ENCODE peak calls at places on chromosome 19, in six cellular contexts. One of them, this sample, is unnamed.

GRCh38 chr19:1904385-1905070 is 671 bp upstream of the ADAT3 start:
- DNase-seq in K562: no peak
- DNase-seq in GM12878: peak
- DNase-seq in H1: peak
- DNase-seq in GM12891: no peak
- DNase-seq in HepG2: no peak
- DNase-seq in this sample: peak

GRCh38 chr19:2973229-2973628 is 4.1 kb upstream of the TLE6 start:
- DNase-seq in HepG2: no peak
- DNase-seq in GM12878: no peak
- DNase-seq in H1: no peak
- DNase-seq in GM12891: no peak
- DNase-seq in K562: no peak
- DNase-seq in this sample: no peak

GRCh38 chr19:5773276-5773675 is 11.3 kb downstream of the PRR22 start:
- DNase-seq in GM12878: no peak
- DNase-seq in H1: no peak
- DNase-seq in HepG2: no peak
- DNase-seq in GM12891: no peak
- DNase-seq in K562: no peak
- DNase-seq in this sample: no peak

GRCh38 chr19:42323473-42323851 is 2.0 kb upstream of the MEGF8 start:
- DNase-seq in H1: peak
- DNase-seq in GM12878: no peak
- DNase-seq in HepG2: no peak
- DNase-seq in K562: no peak
- DNase-seq in GM12891: no peak
- DNase-seq in this sample: no peak

GRCh38 chr19:993831-994393 is 6.3 kb upstream of the GRIN3B start:
- DNase-seq in GM12891: no peak
- DNase-seq in GM12878: no peak
- DNase-seq in HepG2: no peak
- DNase-seq in H1: no peak
- DNase-seq in K562: no peak
- DNase-seq in this sample: no peak

GRCh38 chr19:54959840-54960239 is 6.3 kb upstream of the NLRP2 start:
- DNase-seq in HepG2: no peak
- DNase-seq in K562: peak
- DNase-seq in GM12891: peak
- DNase-seq in GM12878: no peak
- DNase-seq in H1: no peak
- DNase-seq in this sample: no peak

GRCh38 chr19:55640043-55640576 is 692 bp upstream of the ZNF580 start:
- DNase-seq in HepG2: no peak
- DNase-seq in K562: peak
- DNase-seq in GM12891: no peak
- DNase-seq in H1: no peak
- DNase-seq in GM12878: no peak
- DNase-seq in this sample: no peak

GRCh38 chr19:40452016-40452415 is 7.9 kb upstream of the SERTAD3 start:
- DNase-seq in HepG2: no peak
- DNase-seq in K562: no peak
- DNase-seq in GM12878: no peak
- DNase-seq in GM12891: no peak
- DNase-seq in H1: no peak
- DNase-seq in this sample: no peak

GRCh38 chr19:46303702-46304397 is 7.0 kb downstream of the HIF3A start:
- DNase-seq in GM12878: no peak
- DNase-seq in H1: peak
- DNase-seq in HepG2: no peak
- DNase-seq in GM12891: no peak
- DNase-seq in K562: peak
- DNase-seq in this sample: no peak

GRCh38 chr19:53157601-53158000 is 1.3 kb downstream of the ZNF347 start:
- DNase-seq in GM12878: no peak
- DNase-seq in GM12891: no peak
- DNase-seq in H1: peak
- DNase-seq in HepG2: no peak
- DNase-seq in K562: no peak
- DNase-seq in this sample: no peak

GRCh38 chr19:1416014-1416841 is 8.8 kb downstream of the DAZAP1 start:
- DNase-seq in HepG2: no peak
- DNase-seq in GM12891: no peak
- DNase-seq in H1: no peak
- DNase-seq in K562: no peak
- DNase-seq in GM12878: no peak
- DNase-seq in this sample: no peak

GRCh38 chr19:48303367-48303766 is 22.0 kb upstream of the EMP3 start:
- DNase-seq in H1: no peak
- DNase-seq in GM12891: no peak
- DNase-seq in HepG2: no peak
- DNase-seq in GM12878: no peak
- DNase-seq in K562: no peak
- DNase-seq in this sample: no peak

GRCh38 chr19:29785955-29786589 is 25.7 kb upstream of the CCNE1 start:
- DNase-seq in GM12878: no peak
- DNase-seq in H1: peak
- DNase-seq in K562: peak
- DNase-seq in HepG2: no peak
- DNase-seq in GM12891: peak
- DNase-seq in this sample: peak

GRCh38 chr19:4474504-4475136 is 2.5 kb downstream of the HDGFL2 start:
- DNase-seq in GM12878: no peak
- DNase-seq in K562: peak
- DNase-seq in GM12891: peak
- DNase-seq in H1: peak
- DNase-seq in HepG2: no peak
- DNase-seq in this sample: peak

GRCh38 chr19:44848036-44848804 is 2.1 kb downstream of the NECTIN2 start:
- DNase-seq in GM12878: no peak
- DNase-seq in HepG2: no peak
- DNase-seq in GM12891: no peak
- DNase-seq in H1: peak
- DNase-seq in K562: no peak
- DNase-seq in this sample: no peak

GRCh38 chr19:32581704-32582164 is 744 bp downstream of the PDCD5 start:
- DNase-seq in HepG2: no peak
- DNase-seq in GM12891: no peak
- DNase-seq in GM12878: no peak
- DNase-seq in H1: peak
- DNase-seq in K562: peak
- DNase-seq in this sample: no peak

GRCh38 chr19:42175952-42176648 is 41.4 kb downstream of the DEDD2 start:
- DNase-seq in K562: no peak
- DNase-seq in HepG2: no peak
- DNase-seq in GM12891: no peak
- DNase-seq in GM12878: no peak
- DNase-seq in H1: no peak
- DNase-seq in this sample: no peak

GRCh38 chr19:38402623-38402966 is 298 bp upstream of the FAM98C start:
- DNase-seq in H1: no peak
- DNase-seq in HepG2: no peak
- DNase-seq in K562: no peak
- DNase-seq in GM12891: no peak
- DNase-seq in GM12878: no peak
- DNase-seq in this sample: no peak

GRCh38 chr19:18479964-18480723 is 41.7 kb downstream of the ELL start:
- DNase-seq in K562: no peak
- DNase-seq in HepG2: no peak
- DNase-seq in H1: no peak
- DNase-seq in GM12878: no peak
- DNase-seq in GM12891: no peak
- DNase-seq in this sample: no peak

GRCh38 chr19:51931921-51932320 is 4.6 kb downstream of the ZNF613 start:
- DNase-seq in HepG2: no peak
- DNase-seq in H1: no peak
- DNase-seq in K562: no peak
- DNase-seq in GM12878: no peak
- DNase-seq in GM12891: no peak
- DNase-seq in this sample: no peak

GRCh38 chr19:31160346-31160926 is 188.8 kb downstream of the TSHZ3 start:
- DNase-seq in GM12878: no peak
- DNase-seq in GM12891: no peak
- DNase-seq in HepG2: no peak
- DNase-seq in H1: no peak
- DNase-seq in K562: no peak
- DNase-seq in this sample: no peak

GRCh38 chr19:1935484-1936208 is 5.3 kb upstream of the CSNK1G2 start:
- DNase-seq in GM12891: no peak
- DNase-seq in HepG2: peak
- DNase-seq in H1: no peak
- DNase-seq in K562: peak
- DNase-seq in GM12878: no peak
- DNase-seq in this sample: no peak

GRCh38 chr19:16470911-16471811 is 609 bp downstream of the EPS15L1 start:
- DNase-seq in HepG2: no peak
- DNase-seq in GM12878: no peak
- DNase-seq in H1: peak
- DNase-seq in GM12891: no peak
- DNase-seq in K562: peak
- DNase-seq in this sample: no peak

GRCh38 chr19:43306097-43306496 is 36.8 kb upstream of the PSG9 start:
- DNase-seq in HepG2: no peak
- DNase-seq in K562: no peak
- DNase-seq in GM12891: no peak
- DNase-seq in GM12878: no peak
- DNase-seq in H1: no peak
- DNase-seq in this sample: no peak

GRCh38 chr19:41225238-41226052 is 6.4 kb downstream of the AXL start:
- DNase-seq in GM12891: no peak
- DNase-seq in H1: no peak
- DNase-seq in HepG2: peak
- DNase-seq in GM12878: no peak
- DNase-seq in K562: peak
- DNase-seq in this sample: no peak

GRCh38 chr19:46068345-46069258 is 27.8 kb upstream of the IGFL4 start:
- DNase-seq in GM12891: no peak
- DNase-seq in H1: no peak
- DNase-seq in GM12878: no peak
- DNase-seq in HepG2: peak
- DNase-seq in K562: no peak
- DNase-seq in this sample: no peak

DNA sequence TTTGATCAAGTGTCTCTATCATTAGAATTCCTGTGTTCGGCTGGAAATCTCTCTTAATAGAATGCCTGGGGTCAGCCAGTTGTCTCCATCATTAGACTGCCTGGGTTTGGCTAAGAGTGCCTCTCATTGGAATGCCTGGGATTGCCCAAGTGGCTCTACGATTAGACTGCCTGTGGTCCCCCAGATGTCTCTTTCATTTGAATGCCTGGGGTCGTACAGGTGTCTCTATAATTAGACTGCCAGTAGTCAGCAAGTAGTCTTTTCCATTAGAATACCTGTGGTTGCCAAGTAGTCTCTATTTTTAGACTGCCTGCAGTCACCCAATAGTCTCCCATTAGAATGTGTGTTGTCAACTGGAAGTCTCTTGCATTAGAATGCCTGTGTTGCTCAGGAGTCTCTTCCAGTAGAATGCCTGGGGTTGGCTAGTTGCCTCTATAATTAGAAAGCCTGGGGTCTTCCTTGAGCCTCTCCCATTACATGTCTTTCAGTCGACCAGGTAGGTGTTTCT is 1523.2 kb downstream of the UQCRFS1 start:
- DNase-seq in HepG2: no peak
- DNase-seq in K562: no peak
- DNase-seq in H1: no peak
- DNase-seq in GM12891: no peak
- DNase-seq in GM12878: no peak
- DNase-seq in this sample: no peak
- TF ChIP-seq TAF1 in HepG2: no peak
- TF ChIP-seq TAF1 in K562: no peak
- TF ChIP-seq TAF1 in H1: no peak
- TF ChIP-seq TAF1 in GM12891: no peak
- TF ChIP-seq TAF1 in GM12878: no peak
- TF ChIP-seq TAF1 in this sample: no peak

GRCh38 chr19:58002384-58003152 is at the start of gene ZNF606:
- DNase-seq in GM12878: peak
- DNase-seq in H1: peak
- DNase-seq in K562: peak
- DNase-seq in GM12891: peak
- DNase-seq in HepG2: peak
- DNase-seq in this sample: peak
- TF ChIP-seq POLR2A in GM12878: peak
- TF ChIP-seq POLR2A in H1: peak
- TF ChIP-seq POLR2A in K562: no peak
- TF ChIP-seq POLR2A in GM12891: peak
- TF ChIP-seq POLR2A in HepG2: no peak
- TF ChIP-seq POLR2A in this sample: peak

DNA sequence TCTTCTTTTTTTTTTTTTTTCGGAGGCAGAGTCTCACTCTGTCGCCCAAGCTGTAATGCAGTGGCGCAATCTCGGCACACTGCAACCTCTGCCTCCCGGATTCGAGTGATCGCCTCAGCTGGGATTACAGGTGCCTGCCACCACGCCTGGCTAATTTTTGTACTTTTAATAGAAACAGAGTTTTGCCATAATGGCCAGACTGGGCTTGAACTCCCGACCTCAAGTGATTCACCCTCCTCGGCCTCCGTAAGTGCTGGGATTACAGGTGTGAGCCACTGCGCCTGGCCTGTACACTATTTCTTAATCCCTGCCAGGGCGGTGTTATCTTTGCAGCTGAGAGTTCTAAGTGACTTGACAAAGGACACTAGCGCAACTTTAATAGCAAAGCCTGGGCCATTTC is 36.9 kb upstream of the LSM14A start:
- DNase-seq in K562: no peak
- DNase-seq in H1: no peak
- DNase-seq in HepG2: no peak
- DNase-seq in GM12891: no peak
- DNase-seq in GM12878: no peak
- DNase-seq in this sample: no peak
- TF ChIP-seq TAF1 in K562: no peak
- TF ChIP-seq TAF1 in H1: no peak
- TF ChIP-seq TAF1 in HepG2: no peak
- TF ChIP-seq TAF1 in GM12891: no peak
- TF ChIP-seq TAF1 in GM12878: no peak
- TF ChIP-seq TAF1 in this sample: no peak

DNA sequence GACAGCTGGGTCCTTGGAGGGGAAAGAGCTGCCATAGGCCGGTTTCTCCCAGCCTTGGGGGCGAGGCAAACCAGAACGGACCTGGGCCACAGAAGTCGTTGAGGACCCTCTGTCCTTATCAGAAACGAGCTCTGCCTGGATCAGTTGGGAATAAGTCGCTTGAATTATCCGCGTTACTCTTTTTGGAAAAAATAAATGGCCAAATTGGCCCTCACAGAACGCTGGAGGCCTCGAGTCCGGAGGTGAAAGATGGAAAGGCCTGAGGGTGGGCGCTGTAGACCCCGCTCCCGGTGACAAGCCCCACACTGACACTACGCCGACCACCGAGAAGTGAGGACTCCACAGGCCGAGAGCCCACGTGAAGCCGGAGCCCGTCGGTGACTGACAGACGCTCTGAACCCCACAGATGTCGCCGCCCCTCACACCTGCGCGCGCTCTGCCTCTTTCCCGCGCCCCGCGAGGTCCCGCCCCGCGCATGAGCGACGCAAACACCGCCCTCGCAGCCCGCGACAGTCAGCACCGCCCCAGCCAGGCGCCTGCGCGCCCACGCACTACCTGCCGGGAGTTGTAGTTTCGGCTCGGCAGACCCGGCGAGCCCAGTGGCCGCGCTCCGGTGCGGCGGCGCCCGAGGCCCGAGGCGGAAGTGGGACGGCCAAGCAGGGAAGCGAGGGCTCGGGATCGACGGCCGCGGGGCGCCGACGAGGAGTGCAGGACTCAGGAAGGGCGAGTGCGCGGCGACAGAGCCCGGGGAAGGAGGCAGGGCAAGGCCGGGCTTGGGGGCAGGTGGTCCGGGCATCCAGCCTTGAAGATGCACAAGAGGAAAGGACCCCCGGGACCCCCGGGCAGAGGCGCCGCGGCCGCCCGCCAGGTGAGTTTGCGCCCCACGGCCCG is at the start of the genes BRME1 and CC2D1A:
- DNase-seq in K562: peak
- DNase-seq in GM12891: peak
- DNase-seq in GM12878: peak
- DNase-seq in HepG2: peak
- DNase-seq in H1: peak
- DNase-seq in this sample: peak
- TF ChIP-seq POLR2A in K562: peak
- TF ChIP-seq POLR2A in GM12891: peak
- TF ChIP-seq POLR2A in GM12878: peak
- TF ChIP-seq POLR2A in HepG2: peak
- TF ChIP-seq POLR2A in H1: no peak
- TF ChIP-seq POLR2A in this sample: peak